ENCODE peak calls at places on chromosomes 5 and 9, in five cellular contexts. X is A172, N is T-helper 9 cell, Q is NCI-H524 treated with DMSO at 0.1 percent for 48 hours, Z is posterior cingulate gyrus. P is an unnamed sample.

GRCh38 chr5:178288373-178289368 is 56.1 kb upstream of the PHYKPL start:
- DNase-seq in Q (peak), N (no peak), Z (peak), X (no peak), P (peak)

GRCh38 chr5:115842089-115842881 is 550 bp downstream of the AP3S1 start:
- DNase-seq in N (no peak), Z (peak), X (peak), Q (peak), P (no peak)

GRCh38 chr5:91383956-91384300 is 811 bp upstream of the ARRDC3 start:
- DNase-seq in N (no peak), Q (no peak), X (peak), Z (no peak), P (no peak)

GRCh38 chr5:40233268-40233667 is 446.4 kb upstream of the PTGER4 start:
- DNase-seq in Z (no peak), Q (no peak), N (no peak), X (no peak), P (no peak)

GRCh38 chr5:84374568-84374967 is 10.1 kb downstream of the EDIL3 start:
- DNase-seq in X (no peak), N (no peak), Q (no peak), Z (no peak), P (no peak)

GRCh38 chr9:17148324-17148723 is 13.5 kb downstream of the CNTLN start:
- DNase-seq in X (no peak), Q (no peak), N (no peak), Z (no peak), P (no peak)

GRCh38 chr9:90766736-90767135 is 34.9 kb upstream of the SYK start:
- DNase-seq in N (no peak), X (no peak), Z (no peak), Q (no peak), P (no peak)

GRCh38 chr5:31235381-31235780 is 41.9 kb downstream of the CDH6 start:
- DNase-seq in Q (no peak), N (no peak), X (no peak), Z (no peak), P (no peak)

GRCh38 chr9:86099695-86100364 is 472 bp upstream of the GOLM1 start:
- DNase-seq in Q (no peak), Z (no peak), N (no peak), X (no peak), P (no peak)

GRCh38 chr5:126046275-126046674 is 376.9 kb upstream of the GRAMD2B start:
- DNase-seq in X (no peak), Z (no peak), N (no peak), Q (no peak), P (no peak)